ENCODE peak calls at places on chromosomes 16 and 17, in six cellular contexts. C is stimulated activated CD4-positive, alpha-beta T cell treated with anti-CD3 and anti-CD28 coated beads, Interleukin-4, amount 100 ng/mL, for 4 hours; F is stimulated activated CD8-positive, alpha-beta memory T cell treated with anti-CD3 and anti-CD28 coated beads, Interleukin-4, amount 100 ng/mL, for 4 hours; B is colonic mucosa; I is RCC 7860; J is substantia nigra. Q is an unnamed sample.

GRCh38 chr17:64261422-64262124 is 1.5 kb downstream of the TEX2 start:
- DNase-seq in C (no peak), F (no peak), B (no peak), I (no peak), J (no peak), Q (no peak)

GRCh38 chr17:41806685-41807445 is 4.9 kb downstream of the P3H4 start:
- DNase-seq in C (no peak), F (no peak), B (peak), I (no peak), J (no peak), Q (no peak)

GRCh38 chr16:80931985-80932720 is 74.5 kb downstream of the CMC2 start:
- DNase-seq in C (no peak), F (no peak), B (peak), I (no peak), J (peak), Q (no peak)

GRCh38 chr16:68590201-68590994 is 51.3 kb downstream of the ZFP90 start:
- DNase-seq in C (peak), F (peak), B (peak), I (no peak), J (peak), Q (no peak)

GRCh38 chr16:79639576-79640311 is 39.2 kb upstream of the MAF start:
- DNase-seq in C (no peak), F (no peak), B (no peak), I (peak), J (no peak), Q (no peak)

GRCh38 chr17:46983782-46984181 is 4.7 kb upstream of the RPRML start:
- DNase-seq in C (no peak), F (no peak), B (no peak), I (no peak), J (no peak), Q (no peak)

GRCh38 chr16:75457485-75458021 is 6.9 kb downstream of the TMEM170A start:
- DNase-seq in C (no peak), F (no peak), B (no peak), I (no peak), J (no peak), Q (no peak)

GRCh38 chr17:50210249-50211225 is 9.1 kb upstream of the COL1A1 start:
- DNase-seq in C (no peak), F (no peak), B (peak), I (peak), J (no peak), Q (peak)

GRCh38 chr17:72099919-72100318 is 20.9 kb upstream of the SOX9 start:
- DNase-seq in C (no peak), F (no peak), B (no peak), I (no peak), J (no peak), Q (no peak)

GRCh38 chr16:48067388-48067787 is 88.4 kb downstream of the ABCC12 start:
- DNase-seq in C (no peak), F (no peak), B (no peak), I (no peak), J (no peak), Q (no peak)

GRCh38 chr17:47969975-47970724 is 763 bp upstream of the CDK5RAP3 start:
- DNase-seq in C (no peak), F (no peak), B (no peak), I (no peak), J (no peak), Q (no peak)

GRCh38 chr17:2796164-2797140 is at the start of gene RAP1GAP2:
- DNase-seq in C (peak), F (peak), B (peak), I (no peak), J (no peak), Q (no peak)

GRCh38 chr17:80882323-80882722 is 109.3 kb upstream of the CHMP6 start:
- DNase-seq in C (no peak), F (no peak), B (no peak), I (no peak), J (no peak), Q (no peak)

GRCh38 chr17:79491006-79491405 is 119.8 kb downstream of the RBFOX3 start:
- DNase-seq in C (no peak), F (no peak), B (no peak), I (no peak), J (no peak), Q (no peak)

GRCh38 chr17:55159251-55159650 is 105.5 kb upstream of the HLF start:
- DNase-seq in C (no peak), F (no peak), B (no peak), I (no peak), J (no peak), Q (no peak)

GRCh38 chr17:77420804-77421634 is 280.2 kb downstream of the SEC14L1 start:
- DNase-seq in C (peak), F (no peak), B (no peak), I (peak), J (no peak), Q (no peak)

GRCh38 chr17:42548993-42549755 is 3.5 kb upstream of the HSD17B1 start:
- DNase-seq in C (no peak), F (no peak), B (no peak), I (no peak), J (no peak), Q (no peak)

GRCh38 chr16:2250652-2251280 is 621 bp downstream of the ECI1 start:
- DNase-seq in C (peak), F (no peak), B (peak), I (peak), J (no peak), Q (no peak)

Q was measured in GM04503.